ENCODE peak calls at places on chromosomes 4 and X, in four cellular contexts. W is H9, D is H1, F is IMR-90. C is an unnamed sample.

GRCh38 chr4:6109842-6110560 is 90.3 kb downstream of the JAKMIP1 start:
- DNase-seq in W (peak; percentile 90), F (no peak), D (peak; percentile 82), C (peak; percentile 88)

GRCh38 chr4:57206172-57206571 is 96.0 kb upstream of the IGFBP7 start:
- DNase-seq in F (no peak), W (no peak), D (no peak), C (peak; percentile 18)

GRCh38 chr4:16293205-16293860 is 67.1 kb upstream of the TAPT1 start:
- DNase-seq in D (no peak), F (no peak), W (no peak), C (peak; percentile 70)

GRCh38 chr4:154720123-154720522 is 23.7 kb upstream of the LRAT start:
- DNase-seq in F (no peak), W (no peak), D (no peak), C (peak; percentile 25)

GRCh38 chrX:22134681-22135080 is 102.6 kb downstream of the PHEX start:
- DNase-seq in F (peak; percentile 86), D (no peak), W (no peak), C (peak; percentile 33)

GRCh38 chrX:108156934-108157466 is 65.4 kb downstream of the ATG4A start:
- DNase-seq in D (no peak), F (no peak), W (no peak), C (no peak)

GRCh38 chr4:36394352-36394903 is 113.0 kb downstream of the DTHD1 start:
- DNase-seq in F (no peak), W (no peak), D (no peak), C (peak; percentile 32)

GRCh38 chrX:120857240-120857639 is 18.4 kb downstream of the CT47B1 start:
- DNase-seq in D (peak; percentile 40), F (no peak), W (peak; percentile 90), C (peak; percentile 80)

GRCh38 chr4:10032625-10033024 is 11.3 kb upstream of the SLC2A9 start:
- DNase-seq in F (peak; percentile 75), W (peak; percentile 3), D (no peak), C (no peak)

GRCh38 chrX:11458175-11458574 is 165.0 kb downstream of the AMELX start:
- DNase-seq in W (no peak), F (peak; percentile 27), D (no peak), C (no peak)

GRCh38 chrX:8649969-8650368 is 82.0 kb downstream of the ANOS1 start:
- DNase-seq in W (no peak), D (no peak), F (no peak), C (no peak)

GRCh38 chr4:3229964-3230363 is 19.0 kb upstream of the MSANTD1 start:
- DNase-seq in W (no peak), F (no peak), D (no peak), C (no peak)

GRCh38 chr4:36944227-36944626 is 300.3 kb upstream of the NWD2 start:
- DNase-seq in D (no peak), F (no peak), W (no peak), C (no peak)

GRCh38 chr4:102823897-102824296 is 3.5 kb downstream of the UBE2D3 start:
- DNase-seq in W (no peak), D (no peak), F (peak; percentile 57), C (no peak)

GRCh38 chrX:77960567-77960966 is 8.9 kb downstream of the PGAM4 start:
- DNase-seq in D (no peak), F (no peak), W (no peak), C (no peak)

GRCh38 chr4:16294455-16294854 is 68.2 kb upstream of the TAPT1 start:
- DNase-seq in W (no peak), D (no peak), F (peak; percentile 52), C (no peak)

GRCh38 chr4:52550186-52550585 is 108.9 kb downstream of the USP46 start:
- DNase-seq in W (no peak), F (no peak), D (no peak), C (peak; percentile 44)

GRCh38 chr4:40515037-40515397 is 114.6 kb downstream of the RBM47 start:
- DNase-seq in W (no peak), D (no peak), F (peak; percentile 7), C (no peak)

GRCh38 chr4:88858752-88859151 is 161.1 kb upstream of the NAP1L5 start:
- DNase-seq in D (no peak), W (no peak), F (no peak), C (no peak)

GRCh38 chrX:38225093-38225492 is 4.4 kb upstream of the SRPX start:
- DNase-seq in W (no peak), F (peak; percentile 60), D (no peak), C (peak; percentile 51)

GRCh38 chrX:155048997-155049619 is 21.8 kb downstream of the CMC4 start:
- DNase-seq in F (peak; percentile 55), D (peak; percentile 68), W (peak; percentile 74), C (peak; percentile 78)

GRCh38 chr4:10158355-10158942 is 41.9 kb upstream of the WDR1 start:
- DNase-seq in W (no peak), D (no peak), F (peak; percentile 57), C (no peak)

GRCh38 chr4:89134775-89135319 is 23.5 kb downstream of the TIGD2 start:
- DNase-seq in W (no peak), F (peak; percentile 83), D (no peak), C (peak; percentile 81)

GRCh38 chrX:145405012-145405411 is 157.7 kb downstream of the SPANXN1 start:
- DNase-seq in W (no peak), D (no peak), F (peak; percentile 15), C (peak; percentile 35)

GRCh38 chrX:7546551-7547080 is 296.4 kb upstream of the VCX start:
- DNase-seq in W (no peak), D (no peak), F (no peak), C (no peak)
- H2BK15ac ChIP-seq in W (no peak overlapping the region), D (no peak overlapping the region), F (no peak overlapping the region), C (no peak overlapping the region)

DNA sequence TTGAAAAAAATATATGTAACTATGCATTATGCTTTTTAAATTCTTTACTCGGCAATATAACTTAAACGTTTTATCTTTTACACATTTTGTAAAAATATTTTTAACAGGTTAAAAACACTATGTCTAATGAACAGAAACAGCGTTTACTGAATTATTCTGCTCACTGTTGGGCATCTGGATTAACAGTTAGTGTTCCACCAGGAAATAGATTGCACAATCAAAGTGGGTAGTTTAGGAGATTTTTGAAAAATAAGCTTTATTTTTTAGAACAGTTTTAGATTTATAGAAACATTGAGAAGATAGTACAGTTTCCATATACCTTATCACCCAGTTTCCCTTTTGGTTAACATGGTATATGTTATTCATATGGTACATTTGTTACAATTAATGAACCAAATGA is 63.1 kb upstream of the FREM3 start:
- DNase-seq in F (no peak), W (no peak), D (no peak), C (no peak)
- H4K8ac ChIP-seq in F (no peak overlapping the region), W (no peak overlapping the region), D (no peak overlapping the region), C (no peak overlapping the region)

DNA sequence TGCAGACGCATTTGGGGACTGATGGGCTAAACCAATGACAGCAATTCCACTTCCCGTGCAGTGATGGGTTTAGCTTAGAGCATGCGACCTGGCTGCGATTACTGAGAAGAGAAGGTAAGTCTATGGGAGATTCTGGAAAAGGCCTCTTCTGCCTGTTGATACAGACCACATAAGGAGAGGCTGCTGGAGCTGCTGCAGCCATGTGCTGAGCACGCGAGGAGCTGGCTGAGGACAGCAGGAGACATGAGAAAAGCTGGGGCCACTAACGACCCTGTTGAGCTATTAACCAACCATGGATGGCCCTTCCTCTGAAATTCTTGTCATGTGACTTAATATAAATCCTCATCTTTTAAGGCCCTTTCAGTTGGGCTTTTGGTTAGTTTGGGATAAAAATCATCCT is 199.9 kb downstream of the PRDM5 start:
- DNase-seq in D (no peak), F (no peak), W (no peak), C (no peak)
- H3K56ac ChIP-seq in D (no peak overlapping the region), F (no peak overlapping the region), W (no peak overlapping the region), C (no peak overlapping the region)

DNA sequence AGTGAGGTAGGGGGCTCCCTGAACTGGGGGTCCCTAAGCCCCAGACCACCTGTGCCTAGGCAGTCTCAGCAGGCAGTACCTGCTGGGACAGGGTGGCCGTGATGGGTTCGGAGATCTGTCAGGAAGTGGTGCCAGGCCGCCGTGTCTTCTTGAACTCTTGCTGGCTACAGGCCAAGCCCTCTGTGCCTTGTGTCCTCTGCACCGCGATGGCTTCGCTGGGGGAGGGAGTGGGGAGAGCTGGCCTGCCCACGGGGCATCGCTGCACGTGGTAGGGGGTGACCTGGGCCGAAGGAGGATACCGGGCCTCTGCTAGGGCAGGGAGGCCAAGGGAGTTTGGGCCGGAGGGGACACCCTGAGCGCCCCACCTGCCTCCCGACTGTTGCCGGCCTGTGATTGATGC is 96.7 kb upstream of the NKX1-1 start:
- DNase-seq in W (peak; percentile 22), D (peak; percentile 41), F (no peak), C (no peak)
- H2BK15ac ChIP-seq in W (no peak overlapping the region), D (no peak overlapping the region), F (no peak overlapping the region), C (no peak overlapping the region)

GRCh38 chr4:173857828-173858227 is 327.8 kb upstream of the HAND2 start:
- DNase-seq in D (no peak), W (no peak), F (no peak), C (no peak)
- H4K8ac ChIP-seq in D (no peak overlapping the region), W (no peak overlapping the region), F (no peak overlapping the region), C (no peak overlapping the region)

GRCh38 chr4:22435652-22436051 is 80.2 kb downstream of the ADGRA3 start:
- DNase-seq in W (no peak), D (no peak), F (no peak), C (no peak)

GRCh38 chr4:22444813-22445212 is 71.1 kb downstream of the ADGRA3 start:
- DNase-seq in D (no peak), F (no peak), W (no peak), C (no peak)

GRCh38 chr4:22442956-22443355 is 72.9 kb downstream of the ADGRA3 start:
- DNase-seq in D (no peak), W (no peak), F (no peak), C (no peak)

GRCh38 chr4:22439947-22440346 is 75.9 kb downstream of the ADGRA3 start:
- DNase-seq in F (no peak), W (no peak), D (no peak), C (no peak)

GRCh38 chr4:22440999-22441398 is 74.9 kb downstream of the ADGRA3 start:
- DNase-seq in D (no peak), W (no peak), F (no peak), C (no peak)
- H3K56ac ChIP-seq in D (no peak overlapping the region), W (no peak overlapping the region), F (no peak overlapping the region), C (no peak overlapping the region)

C was measured in mesendoderm.